ENCODE peak calls at places on chromosomes 11 and 22, in seven cellular contexts. One of them, this sample, is unnamed.

GRCh38 chr22:38490915-38491314 is 15.2 kb downstream of the DDX17 start:
- DNase-seq in endothelial cell of umbilical vein: peak; percentile 29
- DNase-seq in spleen: peak; percentile 19
- DNase-seq in adrenal gland: peak; percentile 71
- DNase-seq in breast epithelium: no peak
- DNase-seq in esophagus squamous epithelium: no peak
- DNase-seq in stomach: peak; percentile 77
- DNase-seq in this sample: peak; percentile 85

GRCh38 chr11:102267602-102268001 is 49.7 kb upstream of the BIRC3 start:
- DNase-seq in endothelial cell of umbilical vein: peak; percentile 18
- DNase-seq in spleen: no peak
- DNase-seq in adrenal gland: peak; percentile 38
- DNase-seq in breast epithelium: no peak
- DNase-seq in esophagus squamous epithelium: no peak
- DNase-seq in stomach: no peak
- DNase-seq in this sample: no peak

GRCh38 chr11:127474735-127475134 is 474.2 kb upstream of the KIRREL3 start:
- DNase-seq in endothelial cell of umbilical vein: no peak
- DNase-seq in spleen: no peak
- DNase-seq in adrenal gland: no peak
- DNase-seq in breast epithelium: no peak
- DNase-seq in esophagus squamous epithelium: no peak
- DNase-seq in stomach: no peak
- DNase-seq in this sample: no peak

GRCh38 chr11:18974192-18974591 is 35.0 kb upstream of the MRGPRX1 start:
- DNase-seq in endothelial cell of umbilical vein: no peak
- DNase-seq in spleen: no peak
- DNase-seq in adrenal gland: no peak
- DNase-seq in breast epithelium: no peak
- DNase-seq in esophagus squamous epithelium: no peak
- DNase-seq in stomach: no peak
- DNase-seq in this sample: no peak

GRCh38 chr11:77073328-77074001 is 6.7 kb downstream of the CAPN5 start:
- DNase-seq in endothelial cell of umbilical vein: peak; percentile 88
- DNase-seq in spleen: peak; percentile 78
- DNase-seq in adrenal gland: peak; percentile 96
- DNase-seq in breast epithelium: peak; percentile 57
- DNase-seq in esophagus squamous epithelium: no peak
- DNase-seq in stomach: peak; percentile 77
- DNase-seq in this sample: peak; percentile 90

GRCh38 chr11:115488945-115489344 is 15.3 kb downstream of the CADM1 start:
- DNase-seq in endothelial cell of umbilical vein: no peak
- DNase-seq in spleen: no peak
- DNase-seq in adrenal gland: no peak
- DNase-seq in breast epithelium: no peak
- DNase-seq in esophagus squamous epithelium: no peak
- DNase-seq in stomach: no peak
- DNase-seq in this sample: no peak

GRCh38 chr11:3615998-3616397 is 25.8 kb downstream of the ART5 start:
- DNase-seq in endothelial cell of umbilical vein: no peak
- DNase-seq in spleen: peak; percentile 66
- DNase-seq in adrenal gland: no peak
- DNase-seq in breast epithelium: no peak
- DNase-seq in esophagus squamous epithelium: no peak
- DNase-seq in stomach: no peak
- DNase-seq in this sample: no peak

GRCh38 chr22:49786976-49787843 is 40.5 kb downstream of the BRD1 start:
- DNase-seq in endothelial cell of umbilical vein: no peak
- DNase-seq in spleen: no peak
- DNase-seq in adrenal gland: no peak
- DNase-seq in breast epithelium: no peak
- DNase-seq in esophagus squamous epithelium: no peak
- DNase-seq in stomach: no peak
- DNase-seq in this sample: no peak

GRCh38 chr11:33682446-33682845 is 18.2 kb downstream of the C11orf91 start:
- DNase-seq in endothelial cell of umbilical vein: no peak
- DNase-seq in spleen: no peak
- DNase-seq in adrenal gland: no peak
- DNase-seq in breast epithelium: no peak
- DNase-seq in esophagus squamous epithelium: no peak
- DNase-seq in stomach: no peak
- DNase-seq in this sample: no peak

GRCh38 chr11:60169264-60169915 is 13.5 kb downstream of the MS4A6A start:
- DNase-seq in endothelial cell of umbilical vein: peak; percentile 100
- DNase-seq in spleen: no peak
- DNase-seq in adrenal gland: no peak
- DNase-seq in breast epithelium: no peak
- DNase-seq in esophagus squamous epithelium: no peak
- DNase-seq in stomach: peak; percentile 54
- DNase-seq in this sample: no peak

GRCh38 chr11:12587333-12587997 is 86.8 kb upstream of the TEAD1 start:
- DNase-seq in endothelial cell of umbilical vein: peak; percentile 12
- DNase-seq in spleen: no peak
- DNase-seq in adrenal gland: no peak
- DNase-seq in breast epithelium: no peak
- DNase-seq in esophagus squamous epithelium: no peak
- DNase-seq in stomach: no peak
- DNase-seq in this sample: no peak

GRCh38 chr11:96075532-96075959 is 151.6 kb upstream of the MTMR2 start:
- DNase-seq in endothelial cell of umbilical vein: no peak
- DNase-seq in spleen: no peak
- DNase-seq in adrenal gland: no peak
- DNase-seq in breast epithelium: no peak
- DNase-seq in esophagus squamous epithelium: no peak
- DNase-seq in stomach: no peak
- DNase-seq in this sample: no peak

GRCh38 chr11:29161216-29161615 is 855.6 kb downstream of the KCNA4 start:
- DNase-seq in endothelial cell of umbilical vein: peak; percentile 58
- DNase-seq in spleen: no peak
- DNase-seq in adrenal gland: no peak
- DNase-seq in breast epithelium: no peak
- DNase-seq in esophagus squamous epithelium: no peak
- DNase-seq in stomach: no peak
- DNase-seq in this sample: no peak

GRCh38 chr11:68780829-68781228 is 29.5 kb upstream of the TESMIN start:
- DNase-seq in endothelial cell of umbilical vein: peak; percentile 50
- DNase-seq in spleen: no peak
- DNase-seq in adrenal gland: peak; percentile 71
- DNase-seq in breast epithelium: no peak
- DNase-seq in esophagus squamous epithelium: no peak
- DNase-seq in stomach: peak; percentile 87
- DNase-seq in this sample: peak; percentile 81

GRCh38 chr22:20099099-20099711 is 16.7 kb upstream of the RANBP1 start:
- DNase-seq in endothelial cell of umbilical vein: no peak
- DNase-seq in spleen: peak; percentile 33
- DNase-seq in adrenal gland: no peak
- DNase-seq in breast epithelium: no peak
- DNase-seq in esophagus squamous epithelium: no peak
- DNase-seq in stomach: no peak
- DNase-seq in this sample: no peak

GRCh38 chr22:17159504-17159951 is 451 bp upstream of the HDHD5 start:
- DNase-seq in endothelial cell of umbilical vein: no peak
- DNase-seq in spleen: no peak
- DNase-seq in adrenal gland: peak; percentile 55
- DNase-seq in breast epithelium: no peak
- DNase-seq in esophagus squamous epithelium: no peak
- DNase-seq in stomach: peak; percentile 62
- DNase-seq in this sample: peak; percentile 45

GRCh38 chr11:46414466-46414796 is 22.9 kb upstream of the CHRM4 start:
- DNase-seq in endothelial cell of umbilical vein: no peak
- DNase-seq in spleen: no peak
- DNase-seq in adrenal gland: no peak
- DNase-seq in breast epithelium: no peak
- DNase-seq in esophagus squamous epithelium: no peak
- DNase-seq in stomach: no peak
- DNase-seq in this sample: no peak

GRCh38 chr11:94563176-94563847 is 3.9 kb upstream of the PIWIL4 start:
- DNase-seq in endothelial cell of umbilical vein: peak; percentile 61
- DNase-seq in spleen: no peak
- DNase-seq in adrenal gland: no peak
- DNase-seq in breast epithelium: no peak
- DNase-seq in esophagus squamous epithelium: no peak
- DNase-seq in stomach: no peak
- DNase-seq in this sample: no peak

GRCh38 chr11:60118333-60118732 is 29.9 kb downstream of the MS4A2 start:
- DNase-seq in endothelial cell of umbilical vein: peak; percentile 63
- DNase-seq in spleen: no peak
- DNase-seq in adrenal gland: no peak
- DNase-seq in breast epithelium: no peak
- DNase-seq in esophagus squamous epithelium: no peak
- DNase-seq in stomach: no peak
- DNase-seq in this sample: no peak

DNA sequence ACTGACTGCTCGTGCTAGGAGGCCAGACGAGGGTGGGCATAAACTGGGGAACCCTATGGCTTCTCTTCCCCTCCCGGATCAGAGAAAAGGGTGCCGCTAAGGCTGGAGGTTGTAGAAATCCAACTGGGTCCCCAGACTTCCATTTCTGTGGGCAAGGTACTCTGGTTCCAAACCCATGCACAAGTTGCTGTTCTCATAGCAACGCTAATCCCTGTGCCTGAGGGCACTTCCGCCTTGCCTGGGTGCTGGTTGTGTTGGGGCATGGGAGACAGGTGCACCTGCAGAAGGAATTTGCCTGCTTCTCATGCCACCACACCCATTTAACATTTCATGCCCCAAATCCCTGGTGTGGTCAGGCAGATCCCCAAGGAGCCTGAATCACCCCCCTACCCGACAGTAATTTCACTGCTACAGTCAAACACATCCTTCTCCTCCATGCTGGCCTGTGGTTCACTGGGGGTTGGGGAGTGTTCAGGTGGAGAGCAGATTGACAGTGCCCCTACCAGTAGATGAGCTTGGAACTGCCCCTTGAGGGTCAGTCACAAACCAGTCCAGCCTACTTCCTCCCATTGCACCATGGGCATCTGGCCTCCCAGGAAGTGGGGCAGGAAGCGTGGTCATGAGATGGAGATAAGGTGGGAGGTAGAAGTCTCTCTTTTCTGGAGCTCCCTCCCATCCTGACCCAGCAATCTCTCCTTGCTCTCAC is 1.2 kb downstream of the C2CD2L start:
- DNase-seq in endothelial cell of umbilical vein: no peak
- DNase-seq in spleen: peak; percentile 85
- DNase-seq in adrenal gland: no peak
- DNase-seq in breast epithelium: peak; percentile 80
- DNase-seq in esophagus squamous epithelium: no peak
- DNase-seq in stomach: peak; percentile 53
- DNase-seq in this sample: no peak
- TF ChIP-seq POLR2A in endothelial cell of umbilical vein: no peak
- TF ChIP-seq POLR2A in spleen: no peak
- TF ChIP-seq POLR2A in adrenal gland: no peak
- TF ChIP-seq POLR2A in breast epithelium: no peak
- TF ChIP-seq POLR2A in esophagus squamous epithelium: no peak
- TF ChIP-seq POLR2A in stomach: no peak
- TF ChIP-seq POLR2A in this sample: no peak

DNA sequence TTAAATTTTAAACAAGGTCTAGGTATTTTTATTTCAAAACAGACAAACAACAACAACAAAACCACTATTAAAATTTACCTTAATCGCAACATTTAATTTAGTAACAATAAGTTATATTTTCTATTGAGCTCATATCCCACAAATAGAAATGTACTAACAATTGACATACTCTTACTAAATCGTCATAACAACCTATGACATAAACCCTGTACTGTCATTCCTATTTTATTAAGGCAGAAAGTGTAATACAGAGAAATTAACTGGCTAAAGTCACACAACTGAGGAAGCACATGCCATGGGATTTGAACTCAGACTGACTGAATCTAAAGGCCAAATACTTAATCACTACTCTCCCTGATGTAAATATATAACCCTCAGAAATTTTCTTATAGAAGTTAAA is 3.0 kb downstream of the KIF18A start:
- DNase-seq in endothelial cell of umbilical vein: no peak
- DNase-seq in spleen: no peak
- DNase-seq in adrenal gland: no peak
- DNase-seq in breast epithelium: no peak
- DNase-seq in esophagus squamous epithelium: no peak
- DNase-seq in stomach: no peak
- DNase-seq in this sample: no peak
- H3K4me1 ChIP-seq in endothelial cell of umbilical vein: peaks cover 28% of the 10 kb centered on the region
- H3K4me1 ChIP-seq in spleen: peaks cover 35% of the 10 kb centered on the region
- H3K4me1 ChIP-seq in adrenal gland: no peaks in the 10 kb centered on the region
- H3K4me1 ChIP-seq in breast epithelium: peaks cover 14% of the 10 kb centered on the region
- H3K4me1 ChIP-seq in esophagus squamous epithelium: peaks cover 38% of the 10 kb centered on the region
- H3K4me1 ChIP-seq in stomach: peaks cover 23% of the 10 kb centered on the region
- H3K4me1 ChIP-seq in this sample: peaks cover 23% of the 10 kb centered on the region

GRCh38 chr11:1750840-1751520 is 585 bp upstream of the IFITM10 start:
- DNase-seq in endothelial cell of umbilical vein: no peak
- DNase-seq in spleen: peak; percentile 80
- DNase-seq in adrenal gland: no peak
- DNase-seq in breast epithelium: no peak
- DNase-seq in esophagus squamous epithelium: no peak
- DNase-seq in stomach: no peak
- DNase-seq in this sample: no peak

GRCh38 chr11:1752907-1753425 is 2.6 kb upstream of the IFITM10 start:
- DNase-seq in endothelial cell of umbilical vein: no peak
- DNase-seq in spleen: peak; percentile 68
- DNase-seq in adrenal gland: no peak
- DNase-seq in breast epithelium: no peak
- DNase-seq in esophagus squamous epithelium: no peak
- DNase-seq in stomach: no peak
- DNase-seq in this sample: no peak

GRCh38 chr11:1750481-1750839 is at the start of gene IFITM10:
- DNase-seq in endothelial cell of umbilical vein: no peak
- DNase-seq in spleen: no peak
- DNase-seq in adrenal gland: peak; percentile 76
- DNase-seq in breast epithelium: no peak
- DNase-seq in esophagus squamous epithelium: no peak
- DNase-seq in stomach: peak; percentile 52
- DNase-seq in this sample: no peak

GRCh38 chr11:1751999-1752906 is 1.9 kb upstream of the IFITM10 start:
- DNase-seq in endothelial cell of umbilical vein: no peak
- DNase-seq in spleen: peak; percentile 80
- DNase-seq in adrenal gland: peak; percentile 53
- DNase-seq in breast epithelium: no peak
- DNase-seq in esophagus squamous epithelium: no peak
- DNase-seq in stomach: no peak
- DNase-seq in this sample: no peak

DNA sequence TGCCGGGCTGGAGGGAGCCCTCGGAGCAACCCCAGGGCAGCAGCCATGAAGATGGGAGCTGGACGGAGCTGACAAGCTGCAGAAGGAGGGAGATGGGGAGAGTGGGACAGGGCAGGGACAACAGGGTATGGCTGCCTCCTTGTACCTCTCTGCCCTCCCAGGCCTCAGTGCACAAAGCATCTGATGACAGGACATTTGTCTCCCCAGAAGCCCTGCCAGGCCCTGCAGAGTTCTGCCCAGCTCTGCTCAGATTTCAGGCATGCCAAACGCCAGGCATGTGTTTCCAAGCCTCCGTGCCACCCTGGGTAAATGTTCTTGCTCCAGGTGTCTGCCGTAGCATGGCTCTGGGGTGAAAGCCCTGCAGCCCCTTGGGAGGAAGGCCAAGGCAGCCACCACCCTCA is 1.1 kb upstream of the IFITM10 start:
- DNase-seq in endothelial cell of umbilical vein: no peak
- DNase-seq in spleen: peak; percentile 59
- DNase-seq in adrenal gland: peak; percentile 35
- DNase-seq in breast epithelium: no peak
- DNase-seq in esophagus squamous epithelium: no peak
- DNase-seq in stomach: no peak
- DNase-seq in this sample: no peak
- H3K4me3 ChIP-seq in endothelial cell of umbilical vein: no peak overlapping the region
- H3K4me3 ChIP-seq in spleen: no peak overlapping the region
- H3K4me3 ChIP-seq in adrenal gland: no peak overlapping the region
- H3K4me3 ChIP-seq in breast epithelium: no peak overlapping the region
- H3K4me3 ChIP-seq in esophagus squamous epithelium: no peak overlapping the region
- H3K4me3 ChIP-seq in stomach: no peak overlapping the region
- H3K4me3 ChIP-seq in this sample: no peak overlapping the region

GRCh38 chr11:61447601-61448551 is 18.0 kb downstream of the SDHAF2 start:
- DNase-seq in endothelial cell of umbilical vein: no peak
- DNase-seq in spleen: no peak
- DNase-seq in adrenal gland: no peak
- DNase-seq in breast epithelium: no peak
- DNase-seq in esophagus squamous epithelium: no peak
- DNase-seq in stomach: no peak
- DNase-seq in this sample: no peak
- TF ChIP-seq POLR2A in endothelial cell of umbilical vein: no peak
- TF ChIP-seq POLR2A in spleen: no peak
- TF ChIP-seq POLR2A in adrenal gland: no peak
- TF ChIP-seq POLR2A in breast epithelium: no peak
- TF ChIP-seq POLR2A in esophagus squamous epithelium: no peak
- TF ChIP-seq POLR2A in stomach: no peak
- TF ChIP-seq POLR2A in this sample: no peak